ENCODE peak calls at places on chromosomes 4 and X, in six cellular contexts. One of them, this sample, is unnamed.

GRCh38 chr4:187999406-187999932 is 3.9 kb downstream of the ZFP42 start:
- DNase-seq in AG09309: no peak
- DNase-seq in cardiac muscle cell: no peak
- DNase-seq in choroid plexus epithelial cell: no peak
- DNase-seq in astrocyte of the spinal cord: no peak
- DNase-seq in K562: no peak
- DNase-seq in this sample: no peak

GRCh38 chr4:145679520-145679919 is 426 bp upstream of the C4orf51 start:
- DNase-seq in AG09309: peak
- DNase-seq in cardiac muscle cell: peak
- DNase-seq in choroid plexus epithelial cell: peak
- DNase-seq in astrocyte of the spinal cord: peak
- DNase-seq in K562: no peak
- DNase-seq in this sample: no peak

GRCh38 chrX:55487143-55487542 is 2.5 kb downstream of the USP51 start:
- DNase-seq in AG09309: no peak
- DNase-seq in cardiac muscle cell: no peak
- DNase-seq in choroid plexus epithelial cell: no peak
- DNase-seq in astrocyte of the spinal cord: no peak
- DNase-seq in K562: no peak
- DNase-seq in this sample: no peak

GRCh38 chr4:63218837-63219236 is 1190.4 kb downstream of the TECRL start:
- DNase-seq in AG09309: no peak
- DNase-seq in cardiac muscle cell: no peak
- DNase-seq in choroid plexus epithelial cell: no peak
- DNase-seq in astrocyte of the spinal cord: no peak
- DNase-seq in K562: no peak
- DNase-seq in this sample: no peak

GRCh38 chr4:165378398-165378762 is 428 bp upstream of the CPE start:
- DNase-seq in AG09309: no peak
- DNase-seq in cardiac muscle cell: no peak
- DNase-seq in choroid plexus epithelial cell: no peak
- DNase-seq in astrocyte of the spinal cord: no peak
- DNase-seq in K562: no peak
- DNase-seq in this sample: no peak

GRCh38 chrX:19156223-19156622 is 34.0 kb upstream of the ADGRG2 start:
- DNase-seq in AG09309: no peak
- DNase-seq in cardiac muscle cell: peak
- DNase-seq in choroid plexus epithelial cell: no peak
- DNase-seq in astrocyte of the spinal cord: no peak
- DNase-seq in K562: no peak
- DNase-seq in this sample: no peak

GRCh38 chrX:132023117-132023895 is at the start of gene STK26:
- DNase-seq in AG09309: no peak
- DNase-seq in cardiac muscle cell: peak
- DNase-seq in choroid plexus epithelial cell: peak
- DNase-seq in astrocyte of the spinal cord: peak
- DNase-seq in K562: peak
- DNase-seq in this sample: peak

GRCh38 chrX:153829799-153830631 is at the start of gene PDZD4:
- DNase-seq in AG09309: no peak
- DNase-seq in cardiac muscle cell: peak
- DNase-seq in choroid plexus epithelial cell: no peak
- DNase-seq in astrocyte of the spinal cord: no peak
- DNase-seq in K562: no peak
- DNase-seq in this sample: no peak

GRCh38 chr4:103429283-103429682 is 231.1 kb upstream of the CENPE start:
- DNase-seq in AG09309: no peak
- DNase-seq in cardiac muscle cell: peak
- DNase-seq in choroid plexus epithelial cell: no peak
- DNase-seq in astrocyte of the spinal cord: no peak
- DNase-seq in K562: peak
- DNase-seq in this sample: peak

GRCh38 chr4:112085156-112086035 is 59.9 kb upstream of the FAM241A start:
- DNase-seq in AG09309: no peak
- DNase-seq in cardiac muscle cell: no peak
- DNase-seq in choroid plexus epithelial cell: peak
- DNase-seq in astrocyte of the spinal cord: no peak
- DNase-seq in K562: no peak
- DNase-seq in this sample: no peak

GRCh38 chrX:56766554-56767412 is 37.7 kb downstream of the NBDY start:
- DNase-seq in AG09309: no peak
- DNase-seq in cardiac muscle cell: no peak
- DNase-seq in choroid plexus epithelial cell: peak
- DNase-seq in astrocyte of the spinal cord: no peak
- DNase-seq in K562: no peak
- DNase-seq in this sample: no peak

GRCh38 chrX:31126205-31126604 is 54.4 kb upstream of the FTHL17 start:
- DNase-seq in AG09309: no peak
- DNase-seq in cardiac muscle cell: no peak
- DNase-seq in choroid plexus epithelial cell: peak
- DNase-seq in astrocyte of the spinal cord: peak
- DNase-seq in K562: no peak
- DNase-seq in this sample: peak

GRCh38 chr4:173213296-173213695 is 44.7 kb downstream of the GALNT7 start:
- DNase-seq in AG09309: no peak
- DNase-seq in cardiac muscle cell: no peak
- DNase-seq in choroid plexus epithelial cell: no peak
- DNase-seq in astrocyte of the spinal cord: no peak
- DNase-seq in K562: no peak
- DNase-seq in this sample: no peak

GRCh38 chr4:186932631-186933150 is 209.0 kb upstream of the FAT1 start:
- DNase-seq in AG09309: peak
- DNase-seq in cardiac muscle cell: peak
- DNase-seq in choroid plexus epithelial cell: peak
- DNase-seq in astrocyte of the spinal cord: peak
- DNase-seq in K562: no peak
- DNase-seq in this sample: no peak

GRCh38 chrX:129983575-129984131 is 1.2 kb downstream of the BCORL1 start:
- DNase-seq in AG09309: no peak
- DNase-seq in cardiac muscle cell: peak
- DNase-seq in choroid plexus epithelial cell: no peak
- DNase-seq in astrocyte of the spinal cord: no peak
- DNase-seq in K562: peak
- DNase-seq in this sample: no peak

GRCh38 chrX:153768311-153769157 is 4.5 kb downstream of the PLXNB3 start:
- DNase-seq in AG09309: no peak
- DNase-seq in cardiac muscle cell: no peak
- DNase-seq in choroid plexus epithelial cell: no peak
- DNase-seq in astrocyte of the spinal cord: no peak
- DNase-seq in K562: no peak
- DNase-seq in this sample: no peak

GRCh38 chr4:6271701-6272465 is 2.2 kb downstream of the WFS1 start:
- DNase-seq in AG09309: no peak
- DNase-seq in cardiac muscle cell: no peak
- DNase-seq in choroid plexus epithelial cell: no peak
- DNase-seq in astrocyte of the spinal cord: no peak
- DNase-seq in K562: no peak
- DNase-seq in this sample: peak

GRCh38 chr4:23728393-23728792 is 161.5 kb downstream of the PPARGC1A start:
- DNase-seq in AG09309: peak
- DNase-seq in cardiac muscle cell: no peak
- DNase-seq in choroid plexus epithelial cell: peak
- DNase-seq in astrocyte of the spinal cord: peak
- DNase-seq in K562: no peak
- DNase-seq in this sample: peak

GRCh38 chr4:156901871-156902270 is 69.7 kb downstream of the PDGFC start:
- DNase-seq in AG09309: no peak
- DNase-seq in cardiac muscle cell: no peak
- DNase-seq in choroid plexus epithelial cell: peak
- DNase-seq in astrocyte of the spinal cord: peak
- DNase-seq in K562: no peak
- DNase-seq in this sample: no peak

GRCh38 chrX:148609766-148610698 is 109.6 kb downstream of the AFF2 start:
- DNase-seq in AG09309: no peak
- DNase-seq in cardiac muscle cell: peak
- DNase-seq in choroid plexus epithelial cell: no peak
- DNase-seq in astrocyte of the spinal cord: no peak
- DNase-seq in K562: no peak
- DNase-seq in this sample: no peak

GRCh38 chr4:162131256-162131655 is 32.5 kb downstream of the FSTL5 start:
- DNase-seq in AG09309: no peak
- DNase-seq in cardiac muscle cell: no peak
- DNase-seq in choroid plexus epithelial cell: peak
- DNase-seq in astrocyte of the spinal cord: no peak
- DNase-seq in K562: no peak
- DNase-seq in this sample: no peak

GRCh38 chr4:75724066-75724866 is at the start of gene USO1:
- DNase-seq in AG09309: peak
- DNase-seq in cardiac muscle cell: peak
- DNase-seq in choroid plexus epithelial cell: peak
- DNase-seq in astrocyte of the spinal cord: peak
- DNase-seq in K562: peak
- DNase-seq in this sample: peak

GRCh38 chr4:75724867-75725724 is 719 bp downstream of the USO1 start:
- DNase-seq in AG09309: no peak
- DNase-seq in cardiac muscle cell: peak
- DNase-seq in choroid plexus epithelial cell: peak
- DNase-seq in astrocyte of the spinal cord: peak
- DNase-seq in K562: peak
- DNase-seq in this sample: peak

GRCh38 chr4:75723117-75723801 is 1.1 kb upstream of the USO1 start:
- DNase-seq in AG09309: no peak
- DNase-seq in cardiac muscle cell: no peak
- DNase-seq in choroid plexus epithelial cell: peak
- DNase-seq in astrocyte of the spinal cord: peak
- DNase-seq in K562: peak
- DNase-seq in this sample: peak

GRCh38 chr4:75723802-75724065 is 643 bp upstream of the USO1 start:
- DNase-seq in AG09309: no peak
- DNase-seq in cardiac muscle cell: no peak
- DNase-seq in choroid plexus epithelial cell: no peak
- DNase-seq in astrocyte of the spinal cord: no peak
- DNase-seq in K562: no peak
- DNase-seq in this sample: no peak

GRCh38 chr4:75722417-75722816 is 2.0 kb upstream of the USO1 start:
- DNase-seq in AG09309: no peak
- DNase-seq in cardiac muscle cell: no peak
- DNase-seq in choroid plexus epithelial cell: no peak
- DNase-seq in astrocyte of the spinal cord: no peak
- DNase-seq in K562: no peak
- DNase-seq in this sample: no peak
- H3K4me3 ChIP-seq in AG09309: no peak
- H3K4me3 ChIP-seq in cardiac muscle cell: peak
- H3K4me3 ChIP-seq in choroid plexus epithelial cell: no peak
- H3K4me3 ChIP-seq in astrocyte of the spinal cord: no peak
- H3K4me3 ChIP-seq in K562: peak
- H3K4me3 ChIP-seq in this sample: no peak

GRCh38 chrX:12973561-12974216 is 1.2 kb upstream of the TMSB4X start:
- DNase-seq in AG09309: no peak
- DNase-seq in cardiac muscle cell: no peak
- DNase-seq in choroid plexus epithelial cell: no peak
- DNase-seq in astrocyte of the spinal cord: no peak
- DNase-seq in K562: no peak
- DNase-seq in this sample: no peak
- H3K4me3 ChIP-seq in AG09309: no peak
- H3K4me3 ChIP-seq in cardiac muscle cell: no peak
- H3K4me3 ChIP-seq in choroid plexus epithelial cell: no peak
- H3K4me3 ChIP-seq in astrocyte of the spinal cord: no peak
- H3K4me3 ChIP-seq in K562: no peak
- H3K4me3 ChIP-seq in this sample: no peak

GRCh38 chr4:1722551-1723071 is 1.3 kb downstream of the TACC3 start:
- DNase-seq in AG09309: no peak
- DNase-seq in cardiac muscle cell: no peak
- DNase-seq in choroid plexus epithelial cell: no peak
- DNase-seq in astrocyte of the spinal cord: no peak
- DNase-seq in K562: no peak
- DNase-seq in this sample: no peak

GRCh38 chr4:1720163-1720983 is 750 bp downstream of the TMEM129 start:
- DNase-seq in AG09309: no peak
- DNase-seq in cardiac muscle cell: peak
- DNase-seq in choroid plexus epithelial cell: peak
- DNase-seq in astrocyte of the spinal cord: peak
- DNase-seq in K562: peak
- DNase-seq in this sample: no peak

GRCh38 chr4:1721003-1721665 is at the start of the genes TACC3 and TMEM129:
- DNase-seq in AG09309: peak
- DNase-seq in cardiac muscle cell: peak
- DNase-seq in choroid plexus epithelial cell: peak
- DNase-seq in astrocyte of the spinal cord: peak
- DNase-seq in K562: peak
- DNase-seq in this sample: peak

GRCh38 chr4:1723131-1723801 is 1.9 kb downstream of the TACC3 start:
- DNase-seq in AG09309: no peak
- DNase-seq in cardiac muscle cell: no peak
- DNase-seq in choroid plexus epithelial cell: no peak
- DNase-seq in astrocyte of the spinal cord: no peak
- DNase-seq in K562: no peak
- DNase-seq in this sample: peak

GRCh38 chr4:1721666-1722550 is 587 bp downstream of the TACC3 start:
- DNase-seq in AG09309: no peak
- DNase-seq in cardiac muscle cell: no peak
- DNase-seq in choroid plexus epithelial cell: no peak
- DNase-seq in astrocyte of the spinal cord: no peak
- DNase-seq in K562: no peak
- DNase-seq in this sample: no peak
- H3K4me3 ChIP-seq in AG09309: peak
- H3K4me3 ChIP-seq in cardiac muscle cell: peak
- H3K4me3 ChIP-seq in choroid plexus epithelial cell: peak
- H3K4me3 ChIP-seq in astrocyte of the spinal cord: peak
- H3K4me3 ChIP-seq in K562: peak
- H3K4me3 ChIP-seq in this sample: peak

GRCh38 chr4:184734758-184735157 is 862 bp upstream of the CENPU start:
- DNase-seq in AG09309: no peak
- DNase-seq in cardiac muscle cell: no peak
- DNase-seq in choroid plexus epithelial cell: no peak
- DNase-seq in astrocyte of the spinal cord: no peak
- DNase-seq in K562: no peak
- DNase-seq in this sample: no peak

GRCh38 chr4:184731056-184731455 is 2.8 kb downstream of the CENPU start:
- DNase-seq in AG09309: no peak
- DNase-seq in cardiac muscle cell: no peak
- DNase-seq in choroid plexus epithelial cell: no peak
- DNase-seq in astrocyte of the spinal cord: no peak
- DNase-seq in K562: no peak
- DNase-seq in this sample: no peak

GRCh38 chr4:184733654-184734524 is at the start of gene CENPU:
- DNase-seq in AG09309: peak
- DNase-seq in cardiac muscle cell: peak
- DNase-seq in choroid plexus epithelial cell: peak
- DNase-seq in astrocyte of the spinal cord: peak
- DNase-seq in K562: peak
- DNase-seq in this sample: peak

GRCh38 chr4:184728858-184729257 is 5.0 kb downstream of the CENPU start:
- DNase-seq in AG09309: no peak
- DNase-seq in cardiac muscle cell: no peak
- DNase-seq in choroid plexus epithelial cell: peak
- DNase-seq in astrocyte of the spinal cord: peak
- DNase-seq in K562: no peak
- DNase-seq in this sample: no peak

DNA sequence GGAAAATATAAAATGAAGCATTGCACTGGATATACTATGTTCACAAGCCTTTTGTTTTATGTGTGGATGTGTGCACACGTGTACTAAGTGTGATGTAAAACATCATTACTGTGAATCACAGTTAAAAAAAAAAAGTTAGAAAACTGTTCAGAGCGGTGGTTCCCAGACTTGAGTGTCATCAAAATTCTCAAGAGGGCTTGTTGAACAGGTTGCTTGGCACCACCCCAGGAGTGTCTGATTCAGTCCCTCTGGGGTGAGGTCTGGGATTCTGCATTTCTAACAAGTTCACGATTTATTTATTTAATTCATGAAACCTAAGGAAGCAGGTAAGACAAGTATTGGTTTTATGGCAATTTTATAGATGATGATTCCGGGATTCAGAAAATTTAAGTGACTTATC is 1.8 kb downstream of the CENPU start:
- DNase-seq in AG09309: no peak
- DNase-seq in cardiac muscle cell: no peak
- DNase-seq in choroid plexus epithelial cell: no peak
- DNase-seq in astrocyte of the spinal cord: no peak
- DNase-seq in K562: peak
- DNase-seq in this sample: peak
- H3K4me3 ChIP-seq in AG09309: no peak
- H3K4me3 ChIP-seq in cardiac muscle cell: no peak
- H3K4me3 ChIP-seq in choroid plexus epithelial cell: no peak
- H3K4me3 ChIP-seq in astrocyte of the spinal cord: no peak
- H3K4me3 ChIP-seq in K562: no peak
- H3K4me3 ChIP-seq in this sample: no peak

This sample was measured in trophoblast cell.